ENCODE peak calls at places on chromosome 22, in five cellular contexts. One of them, this sample, is unnamed.

GRCh38 chr22:23856721-23857605 is 712 bp upstream of the SLC2A11 start:
- DNase-seq in activated CD8-positive, alpha-beta memory T cell treated with anti-CD3 and anti-CD28 coated beads, Interleukin-2, amount 10 ng/mL, durations not matched to agents 7 days and 5 days: no peak
- DNase-seq in GM04504: peak
- DNase-seq in brain microvascular endothelial cell: no peak
- DNase-seq in fibroblast of the conjunctiva: no peak
- DNase-seq in this sample: no peak

GRCh38 chr22:44446483-44446882 is 51.5 kb downstream of the RTL6 start:
- DNase-seq in fibroblast of the conjunctiva: no peak
- DNase-seq in GM04504: no peak
- DNase-seq in activated CD8-positive, alpha-beta memory T cell treated with anti-CD3 and anti-CD28 coated beads, Interleukin-2, amount 10 ng/mL, durations not matched to agents 7 days and 5 days: no peak
- DNase-seq in brain microvascular endothelial cell: no peak
- DNase-seq in this sample: no peak

GRCh38 chr22:30861688-30862552 is 106.7 kb downstream of the MORC2 start:
- DNase-seq in GM04504: no peak
- DNase-seq in brain microvascular endothelial cell: no peak
- DNase-seq in activated CD8-positive, alpha-beta memory T cell treated with anti-CD3 and anti-CD28 coated beads, Interleukin-2, amount 10 ng/mL, durations not matched to agents 7 days and 5 days: peak
- DNase-seq in fibroblast of the conjunctiva: no peak
- DNase-seq in this sample: peak

GRCh38 chr22:30400159-30400558 is 3.3 kb downstream of the SEC14L2 start:
- DNase-seq in brain microvascular endothelial cell: no peak
- DNase-seq in GM04504: no peak
- DNase-seq in activated CD8-positive, alpha-beta memory T cell treated with anti-CD3 and anti-CD28 coated beads, Interleukin-2, amount 10 ng/mL, durations not matched to agents 7 days and 5 days: no peak
- DNase-seq in fibroblast of the conjunctiva: no peak
- DNase-seq in this sample: no peak

GRCh38 chr22:46053563-46054090 is 76.7 kb upstream of the WNT7B start:
- DNase-seq in fibroblast of the conjunctiva: no peak
- DNase-seq in brain microvascular endothelial cell: no peak
- DNase-seq in activated CD8-positive, alpha-beta memory T cell treated with anti-CD3 and anti-CD28 coated beads, Interleukin-2, amount 10 ng/mL, durations not matched to agents 7 days and 5 days: no peak
- DNase-seq in GM04504: no peak
- DNase-seq in this sample: no peak

GRCh38 chr22:24982301-24983056 is 30.0 kb downstream of the KIAA1671 start:
- DNase-seq in activated CD8-positive, alpha-beta memory T cell treated with anti-CD3 and anti-CD28 coated beads, Interleukin-2, amount 10 ng/mL, durations not matched to agents 7 days and 5 days: no peak
- DNase-seq in fibroblast of the conjunctiva: no peak
- DNase-seq in GM04504: no peak
- DNase-seq in brain microvascular endothelial cell: no peak
- DNase-seq in this sample: no peak

GRCh38 chr22:44085743-44086741 is 61.9 kb downstream of the PARVB start:
- DNase-seq in GM04504: peak
- DNase-seq in fibroblast of the conjunctiva: peak
- DNase-seq in activated CD8-positive, alpha-beta memory T cell treated with anti-CD3 and anti-CD28 coated beads, Interleukin-2, amount 10 ng/mL, durations not matched to agents 7 days and 5 days: peak
- DNase-seq in brain microvascular endothelial cell: peak
- DNase-seq in this sample: no peak

GRCh38 chr22:27820896-27821866 is 19.6 kb upstream of the MN1 start:
- DNase-seq in fibroblast of the conjunctiva: no peak
- DNase-seq in GM04504: no peak
- DNase-seq in activated CD8-positive, alpha-beta memory T cell treated with anti-CD3 and anti-CD28 coated beads, Interleukin-2, amount 10 ng/mL, durations not matched to agents 7 days and 5 days: no peak
- DNase-seq in brain microvascular endothelial cell: no peak
- DNase-seq in this sample: no peak

GRCh38 chr22:19527321-19527721 is 3.1 kb upstream of the CLDN5 start:
- DNase-seq in activated CD8-positive, alpha-beta memory T cell treated with anti-CD3 and anti-CD28 coated beads, Interleukin-2, amount 10 ng/mL, durations not matched to agents 7 days and 5 days: no peak
- DNase-seq in brain microvascular endothelial cell: no peak
- DNase-seq in GM04504: no peak
- DNase-seq in fibroblast of the conjunctiva: no peak
- DNase-seq in this sample: no peak

GRCh38 chr22:37892566-37893338 is 13.3 kb upstream of the MICALL1 start:
- DNase-seq in activated CD8-positive, alpha-beta memory T cell treated with anti-CD3 and anti-CD28 coated beads, Interleukin-2, amount 10 ng/mL, durations not matched to agents 7 days and 5 days: no peak
- DNase-seq in fibroblast of the conjunctiva: peak
- DNase-seq in brain microvascular endothelial cell: no peak
- DNase-seq in GM04504: no peak
- DNase-seq in this sample: no peak

GRCh38 chr22:27846910-27847309 is 45.4 kb upstream of the MN1 start:
- DNase-seq in fibroblast of the conjunctiva: no peak
- DNase-seq in activated CD8-positive, alpha-beta memory T cell treated with anti-CD3 and anti-CD28 coated beads, Interleukin-2, amount 10 ng/mL, durations not matched to agents 7 days and 5 days: no peak
- DNase-seq in brain microvascular endothelial cell: no peak
- DNase-seq in GM04504: no peak
- DNase-seq in this sample: peak

GRCh38 chr22:31870890-31871289 is 73.4 kb upstream of the YWHAH start:
- DNase-seq in GM04504: no peak
- DNase-seq in brain microvascular endothelial cell: peak
- DNase-seq in activated CD8-positive, alpha-beta memory T cell treated with anti-CD3 and anti-CD28 coated beads, Interleukin-2, amount 10 ng/mL, durations not matched to agents 7 days and 5 days: no peak
- DNase-seq in fibroblast of the conjunctiva: peak
- DNase-seq in this sample: no peak

GRCh38 chr22:43462701-43463100 is 50.9 kb downstream of the MPPED1 start:
- DNase-seq in fibroblast of the conjunctiva: no peak
- DNase-seq in brain microvascular endothelial cell: no peak
- DNase-seq in activated CD8-positive, alpha-beta memory T cell treated with anti-CD3 and anti-CD28 coated beads, Interleukin-2, amount 10 ng/mL, durations not matched to agents 7 days and 5 days: no peak
- DNase-seq in GM04504: no peak
- DNase-seq in this sample: no peak

GRCh38 chr22:23222033-23222840 is 41.9 kb downstream of the BCR start:
- DNase-seq in GM04504: no peak
- DNase-seq in fibroblast of the conjunctiva: no peak
- DNase-seq in activated CD8-positive, alpha-beta memory T cell treated with anti-CD3 and anti-CD28 coated beads, Interleukin-2, amount 10 ng/mL, durations not matched to agents 7 days and 5 days: no peak
- DNase-seq in brain microvascular endothelial cell: no peak
- DNase-seq in this sample: no peak

GRCh38 chr22:22784249-22785039 is 103.2 kb upstream of the IGLL5 start:
- DNase-seq in GM04504: no peak
- DNase-seq in brain microvascular endothelial cell: no peak
- DNase-seq in fibroblast of the conjunctiva: no peak
- DNase-seq in activated CD8-positive, alpha-beta memory T cell treated with anti-CD3 and anti-CD28 coated beads, Interleukin-2, amount 10 ng/mL, durations not matched to agents 7 days and 5 days: no peak
- DNase-seq in this sample: no peak

GRCh38 chr22:42052765-42053164 is 17.8 kb downstream of the NAGA start:
- DNase-seq in GM04504: no peak
- DNase-seq in fibroblast of the conjunctiva: no peak
- DNase-seq in activated CD8-positive, alpha-beta memory T cell treated with anti-CD3 and anti-CD28 coated beads, Interleukin-2, amount 10 ng/mL, durations not matched to agents 7 days and 5 days: no peak
- DNase-seq in brain microvascular endothelial cell: no peak
- DNase-seq in this sample: no peak

GRCh38 chr22:49894321-49895072 is 23.7 kb downstream of the ALG12 start:
- DNase-seq in brain microvascular endothelial cell: no peak
- DNase-seq in fibroblast of the conjunctiva: no peak
- DNase-seq in activated CD8-positive, alpha-beta memory T cell treated with anti-CD3 and anti-CD28 coated beads, Interleukin-2, amount 10 ng/mL, durations not matched to agents 7 days and 5 days: no peak
- DNase-seq in GM04504: no peak
- DNase-seq in this sample: no peak

GRCh38 chr22:39721456-39722325 is 151.1 kb downstream of the CACNA1I start:
- DNase-seq in GM04504: no peak
- DNase-seq in fibroblast of the conjunctiva: no peak
- DNase-seq in brain microvascular endothelial cell: no peak
- DNase-seq in activated CD8-positive, alpha-beta memory T cell treated with anti-CD3 and anti-CD28 coated beads, Interleukin-2, amount 10 ng/mL, durations not matched to agents 7 days and 5 days: no peak
- DNase-seq in this sample: no peak

GRCh38 chr22:40183029-40183581 is 5.4 kb downstream of the TNRC6B start:
- DNase-seq in GM04504: peak
- DNase-seq in fibroblast of the conjunctiva: peak
- DNase-seq in brain microvascular endothelial cell: peak
- DNase-seq in activated CD8-positive, alpha-beta memory T cell treated with anti-CD3 and anti-CD28 coated beads, Interleukin-2, amount 10 ng/mL, durations not matched to agents 7 days and 5 days: no peak
- DNase-seq in this sample: peak

GRCh38 chr22:20239063-20239950 is 28.8 kb downstream of the RTN4R start:
- DNase-seq in GM04504: no peak
- DNase-seq in brain microvascular endothelial cell: no peak
- DNase-seq in activated CD8-positive, alpha-beta memory T cell treated with anti-CD3 and anti-CD28 coated beads, Interleukin-2, amount 10 ng/mL, durations not matched to agents 7 days and 5 days: peak
- DNase-seq in fibroblast of the conjunctiva: no peak
- DNase-seq in this sample: no peak

GRCh38 chr22:47408409-47408808 is 646.0 kb downstream of the TBC1D22A start:
- DNase-seq in brain microvascular endothelial cell: no peak
- DNase-seq in activated CD8-positive, alpha-beta memory T cell treated with anti-CD3 and anti-CD28 coated beads, Interleukin-2, amount 10 ng/mL, durations not matched to agents 7 days and 5 days: no peak
- DNase-seq in GM04504: no peak
- DNase-seq in fibroblast of the conjunctiva: no peak
- DNase-seq in this sample: peak

GRCh38 chr22:36768141-36768540 is 7.8 kb downstream of the IFT27 start:
- DNase-seq in fibroblast of the conjunctiva: no peak
- DNase-seq in activated CD8-positive, alpha-beta memory T cell treated with anti-CD3 and anti-CD28 coated beads, Interleukin-2, amount 10 ng/mL, durations not matched to agents 7 days and 5 days: no peak
- DNase-seq in GM04504: no peak
- DNase-seq in brain microvascular endothelial cell: no peak
- DNase-seq in this sample: peak

GRCh38 chr22:38317237-38317994 is at the start of gene CSNK1E:
- DNase-seq in GM04504: no peak
- DNase-seq in activated CD8-positive, alpha-beta memory T cell treated with anti-CD3 and anti-CD28 coated beads, Interleukin-2, amount 10 ng/mL, durations not matched to agents 7 days and 5 days: peak
- DNase-seq in brain microvascular endothelial cell: peak
- DNase-seq in fibroblast of the conjunctiva: no peak
- DNase-seq in this sample: peak

GRCh38 chr22:39994566-39995345 is at the start of gene FAM83F:
- DNase-seq in GM04504: no peak
- DNase-seq in brain microvascular endothelial cell: no peak
- DNase-seq in activated CD8-positive, alpha-beta memory T cell treated with anti-CD3 and anti-CD28 coated beads, Interleukin-2, amount 10 ng/mL, durations not matched to agents 7 days and 5 days: no peak
- DNase-seq in fibroblast of the conjunctiva: no peak
- DNase-seq in this sample: no peak

GRCh38 chr22:20585640-20586402 is 78.4 kb downstream of the MED15 start:
- DNase-seq in fibroblast of the conjunctiva: no peak
- DNase-seq in activated CD8-positive, alpha-beta memory T cell treated with anti-CD3 and anti-CD28 coated beads, Interleukin-2, amount 10 ng/mL, durations not matched to agents 7 days and 5 days: no peak
- DNase-seq in brain microvascular endothelial cell: no peak
- DNase-seq in GM04504: no peak
- DNase-seq in this sample: no peak

GRCh38 chr22:46072981-46073682 is 77.2 kb upstream of the PPARA start:
- DNase-seq in brain microvascular endothelial cell: no peak
- DNase-seq in GM04504: no peak
- DNase-seq in fibroblast of the conjunctiva: no peak
- DNase-seq in activated CD8-positive, alpha-beta memory T cell treated with anti-CD3 and anti-CD28 coated beads, Interleukin-2, amount 10 ng/mL, durations not matched to agents 7 days and 5 days: no peak
- DNase-seq in this sample: no peak

GRCh38 chr22:19488884-19489843 is 9.4 kb downstream of the CDC45 start:
- DNase-seq in brain microvascular endothelial cell: peak
- DNase-seq in activated CD8-positive, alpha-beta memory T cell treated with anti-CD3 and anti-CD28 coated beads, Interleukin-2, amount 10 ng/mL, durations not matched to agents 7 days and 5 days: no peak
- DNase-seq in fibroblast of the conjunctiva: no peak
- DNase-seq in GM04504: no peak
- DNase-seq in this sample: no peak

GRCh38 chr22:39474351-39474991 is 17.7 kb downstream of the MGAT3 start:
- DNase-seq in GM04504: no peak
- DNase-seq in fibroblast of the conjunctiva: no peak
- DNase-seq in activated CD8-positive, alpha-beta memory T cell treated with anti-CD3 and anti-CD28 coated beads, Interleukin-2, amount 10 ng/mL, durations not matched to agents 7 days and 5 days: no peak
- DNase-seq in brain microvascular endothelial cell: no peak
- DNase-seq in this sample: no peak

GRCh38 chr22:47780281-47780875 is 1017.9 kb downstream of the TBC1D22A start:
- DNase-seq in GM04504: no peak
- DNase-seq in activated CD8-positive, alpha-beta memory T cell treated with anti-CD3 and anti-CD28 coated beads, Interleukin-2, amount 10 ng/mL, durations not matched to agents 7 days and 5 days: no peak
- DNase-seq in fibroblast of the conjunctiva: no peak
- DNase-seq in brain microvascular endothelial cell: no peak
- DNase-seq in this sample: peak

GRCh38 chr22:22616636-22617035 is 27.8 kb upstream of the GGTLC2 start:
- DNase-seq in GM04504: no peak
- DNase-seq in brain microvascular endothelial cell: no peak
- DNase-seq in fibroblast of the conjunctiva: no peak
- DNase-seq in activated CD8-positive, alpha-beta memory T cell treated with anti-CD3 and anti-CD28 coated beads, Interleukin-2, amount 10 ng/mL, durations not matched to agents 7 days and 5 days: no peak
- DNase-seq in this sample: no peak